ENCODE peak calls at places on chromosomes 11 and 22, in eight cellular contexts. V, F, H, T, M, J, C and X are unnamed samples.

GRCh38 chr22:36329217-36330078 is 58.3 kb downstream of the MYH9 start:
- DNase-seq in V (peak; percentile 76), F (peak; percentile 52), H (peak; percentile 25), T (no peak), M (no peak), J (no peak), C (peak; percentile 79), X (peak; percentile 99)

GRCh38 chr22:38074181-38075104 is 9.5 kb downstream of the SLC16A8 start:
- DNase-seq in V (peak; percentile 50), F (no peak), H (no peak), T (no peak), M (no peak), J (no peak), C (no peak), X (no peak)

GRCh38 chr11:33063326-33063775 is 24.0 kb downstream of the TCP11L1 start:
- DNase-seq in V (no peak), F (no peak), H (no peak), T (no peak), M (no peak), J (no peak), C (peak; percentile 74), X (no peak)

GRCh38 chr11:119101759-119102423 is at the start of gene DPAGT1:
- DNase-seq in V (peak; percentile 73), F (peak; percentile 98), H (peak; percentile 60), T (peak; percentile 93), M (peak; percentile 94), J (peak; percentile 72), C (peak; percentile 97), X (peak; percentile 97)

GRCh38 chr22:20438066-20438677 is 547 bp upstream of the SCARF2 start:
- DNase-seq in V (no peak), F (no peak), H (no peak), T (peak; percentile 39), M (no peak), J (no peak), C (no peak), X (no peak)

GRCh38 chr11:128888034-128888985 is 2.8 kb upstream of the KCNJ5 start:
- DNase-seq in V (no peak), F (no peak), H (no peak), T (no peak), M (no peak), J (no peak), C (no peak), X (no peak)

GRCh38 chr22:49749227-49749626 is 78.4 kb downstream of the BRD1 start:
- DNase-seq in V (no peak), F (no peak), H (no peak), T (no peak), M (no peak), J (no peak), C (no peak), X (no peak)

GRCh38 chr11:36006556-36006955 is 62.7 kb downstream of the LDLRAD3 start:
- DNase-seq in V (no peak), F (no peak), H (no peak), T (no peak), M (no peak), J (no peak), C (no peak), X (no peak)

GRCh38 chr11:84828616-84829015 is 798.5 kb downstream of the DLG2 start:
- DNase-seq in V (no peak), F (no peak), H (no peak), T (no peak), M (no peak), J (no peak), C (no peak), X (no peak)

GRCh38 chr22:45036154-45036553 is 26.3 kb upstream of the PHF21B start:
- DNase-seq in V (no peak), F (no peak), H (no peak), T (peak; percentile 45), M (no peak), J (no peak), C (peak; percentile 45), X (no peak)

GRCh38 chr11:32259641-32260081 is 168.8 kb downstream of the RCN1 start:
- DNase-seq in V (no peak), F (no peak), H (no peak), T (no peak), M (peak; percentile 22), J (no peak), C (peak; percentile 7), X (no peak)

GRCh38 chr11:101583180-101584128 is at the start of gene TRPC6:
- DNase-seq in V (peak; percentile 35), F (no peak), H (no peak), T (peak; percentile 35), M (peak; percentile 9), J (no peak), C (peak; percentile 11), X (peak; percentile 48)

GRCh38 chr11:11538277-11538960 is 83.4 kb downstream of the GALNT18 start:
- DNase-seq in V (no peak), F (no peak), H (no peak), T (no peak), M (no peak), J (no peak), C (no peak), X (no peak)

GRCh38 chr22:31736458-31736857 is 13.5 kb downstream of the PRR14L start:
- DNase-seq in V (no peak), F (no peak), H (no peak), T (no peak), M (no peak), J (no peak), C (no peak), X (no peak)

GRCh38 chr11:80330302-80330701 is 889.5 kb upstream of the TENM4 start:
- DNase-seq in V (no peak), F (no peak), H (no peak), T (no peak), M (no peak), J (no peak), C (peak; percentile 44), X (no peak)

GRCh38 chr22:44381761-44382454 is 69.2 kb upstream of the SHISAL1 start:
- DNase-seq in V (no peak), F (no peak), H (no peak), T (no peak), M (no peak), J (no peak), C (no peak), X (no peak)

GRCh38 chr22:39559456-39560105 is 11.0 kb upstream of the CACNA1I start:
- DNase-seq in V (peak; percentile 56), F (no peak), H (no peak), T (no peak), M (no peak), J (no peak), C (no peak), X (no peak)

GRCh38 chr11:114348200-114349191 is 51.8 kb downstream of the C11orf71 start:
- DNase-seq in V (peak; percentile 52), F (peak; percentile 51), H (no peak), T (no peak), M (peak; percentile 53), J (no peak), C (peak; percentile 77), X (no peak)